ENCODE peak calls at places on chromosomes 2 and 18, in nine cellular contexts. One of them, this sample, is unnamed. For H3K4me1, the result is how much of the 10 kb centered on the place peaks cover.

GRCh38 chr2:203436496-203436895 is 98.6 kb downstream of the RAPH1 start:
- DNase-seq in transverse colon: no peak
- DNase-seq in hepatocyte: no peak
- DNase-seq in A673: no peak
- DNase-seq in foreskin keratinocyte: no peak
- DNase-seq in ovary: no peak
- DNase-seq in endodermal cell: no peak
- DNase-seq in psoas muscle: no peak
- DNase-seq in A549: no peak
- DNase-seq in this sample: no peak

GRCh38 chr2:212001280-212001679 is 537.3 kb downstream of the ERBB4 start:
- DNase-seq in foreskin keratinocyte: no peak
- DNase-seq in ovary: no peak
- DNase-seq in A673: peak
- DNase-seq in psoas muscle: no peak
- DNase-seq in endodermal cell: no peak
- DNase-seq in A549: no peak
- DNase-seq in hepatocyte: no peak
- DNase-seq in transverse colon: no peak
- DNase-seq in this sample: no peak

GRCh38 chr2:160411167-160411566 is 82.4 kb downstream of the RBMS1 start:
- DNase-seq in ovary: no peak
- DNase-seq in endodermal cell: no peak
- DNase-seq in foreskin keratinocyte: peak
- DNase-seq in transverse colon: no peak
- DNase-seq in psoas muscle: no peak
- DNase-seq in hepatocyte: no peak
- DNase-seq in A673: no peak
- DNase-seq in A549: no peak
- DNase-seq in this sample: no peak

GRCh38 chr2:113105047-113105446 is 22.4 kb upstream of the IL1RN start:
- DNase-seq in foreskin keratinocyte: peak
- DNase-seq in ovary: no peak
- DNase-seq in hepatocyte: no peak
- DNase-seq in transverse colon: no peak
- DNase-seq in psoas muscle: no peak
- DNase-seq in endodermal cell: no peak
- DNase-seq in A673: peak
- DNase-seq in A549: peak
- DNase-seq in this sample: no peak

GRCh38 chr2:172912245-172912644 is 163.4 kb upstream of the MAP3K20 start:
- DNase-seq in ovary: no peak
- DNase-seq in endodermal cell: no peak
- DNase-seq in foreskin keratinocyte: no peak
- DNase-seq in psoas muscle: no peak
- DNase-seq in transverse colon: no peak
- DNase-seq in A549: no peak
- DNase-seq in A673: no peak
- DNase-seq in hepatocyte: no peak
- DNase-seq in this sample: no peak

GRCh38 chr18:8051388-8051787 is 484.3 kb downstream of the PTPRM start:
- DNase-seq in transverse colon: no peak
- DNase-seq in ovary: no peak
- DNase-seq in psoas muscle: no peak
- DNase-seq in foreskin keratinocyte: no peak
- DNase-seq in A549: no peak
- DNase-seq in hepatocyte: no peak
- DNase-seq in A673: no peak
- DNase-seq in endodermal cell: no peak
- DNase-seq in this sample: no peak

GRCh38 chr2:10054424-10054823 is 11.1 kb downstream of the KLF11 start:
- DNase-seq in A673: no peak
- DNase-seq in transverse colon: no peak
- DNase-seq in ovary: no peak
- DNase-seq in psoas muscle: no peak
- DNase-seq in hepatocyte: no peak
- DNase-seq in A549: no peak
- DNase-seq in foreskin keratinocyte: no peak
- DNase-seq in endodermal cell: no peak
- DNase-seq in this sample: no peak

GRCh38 chr2:26522325-26523120 is 44.6 kb upstream of the OTOF start:
- DNase-seq in endodermal cell: no peak
- DNase-seq in foreskin keratinocyte: no peak
- DNase-seq in A549: no peak
- DNase-seq in hepatocyte: no peak
- DNase-seq in transverse colon: no peak
- DNase-seq in psoas muscle: no peak
- DNase-seq in A673: no peak
- DNase-seq in ovary: no peak
- DNase-seq in this sample: no peak

GRCh38 chr2:130728007-130728454 is 839 bp upstream of the GPR148 start:
- DNase-seq in transverse colon: peak
- DNase-seq in A673: no peak
- DNase-seq in foreskin keratinocyte: no peak
- DNase-seq in psoas muscle: no peak
- DNase-seq in ovary: no peak
- DNase-seq in endodermal cell: no peak
- DNase-seq in A549: no peak
- DNase-seq in hepatocyte: peak
- DNase-seq in this sample: no peak

GRCh38 chr2:1777156-1777555 is 32.8 kb upstream of the PXDN start:
- DNase-seq in foreskin keratinocyte: no peak
- DNase-seq in A549: no peak
- DNase-seq in hepatocyte: no peak
- DNase-seq in transverse colon: no peak
- DNase-seq in ovary: no peak
- DNase-seq in psoas muscle: no peak
- DNase-seq in A673: no peak
- DNase-seq in endodermal cell: no peak
- DNase-seq in this sample: no peak

GRCh38 chr2:61969376-61969775 is 63.9 kb downstream of the COMMD1 start:
- DNase-seq in A549: no peak
- DNase-seq in psoas muscle: no peak
- DNase-seq in hepatocyte: no peak
- DNase-seq in endodermal cell: no peak
- DNase-seq in ovary: no peak
- DNase-seq in foreskin keratinocyte: no peak
- DNase-seq in A673: peak
- DNase-seq in transverse colon: no peak
- DNase-seq in this sample: no peak
- H3K27ac ChIP-seq in A549: no peak
- H3K27ac ChIP-seq in psoas muscle: no peak
- H3K27ac ChIP-seq in hepatocyte: no peak
- H3K27ac ChIP-seq in endodermal cell: no peak
- H3K27ac ChIP-seq in ovary: no peak
- H3K27ac ChIP-seq in foreskin keratinocyte: no peak
- H3K27ac ChIP-seq in A673: no peak
- H3K27ac ChIP-seq in transverse colon: no peak
- H3K27ac ChIP-seq in this sample: no peak

DNA sequence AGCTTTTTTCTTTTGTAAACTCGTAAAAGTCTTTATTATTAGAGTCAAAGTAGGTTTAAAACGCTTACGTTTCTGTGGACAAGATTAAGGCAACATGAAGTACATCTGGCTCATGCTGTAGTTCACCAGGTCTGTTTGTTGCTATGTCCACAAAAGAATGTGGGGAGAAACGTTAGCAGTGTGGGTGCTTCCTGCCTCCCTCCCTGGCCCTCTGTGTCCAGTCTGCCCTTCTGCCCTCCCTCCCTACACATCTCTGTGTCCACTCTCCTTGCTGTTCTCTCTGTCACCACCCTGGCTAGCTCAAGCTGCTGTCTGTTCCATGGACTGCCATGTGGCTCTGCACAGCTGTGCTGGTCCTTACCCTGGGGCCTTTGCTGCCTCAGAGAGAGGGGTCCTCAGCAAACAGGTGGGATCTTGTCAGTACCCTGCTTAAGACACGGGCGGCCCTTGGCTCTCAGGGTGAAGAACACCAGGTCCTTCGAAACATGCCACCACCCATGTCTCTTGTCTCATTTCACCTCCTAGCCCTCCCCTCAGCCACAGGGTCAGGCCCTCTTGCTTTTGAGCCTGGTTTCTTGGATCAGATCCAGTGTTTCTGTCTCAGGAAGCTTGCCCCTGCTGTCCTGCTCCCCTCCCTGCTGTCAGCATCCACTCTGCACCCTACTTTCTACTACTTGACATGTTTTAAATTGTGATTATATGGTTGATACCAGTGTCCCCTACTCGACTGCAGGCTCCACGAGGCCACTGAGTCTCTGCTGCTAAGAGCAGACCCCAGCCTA is 79.2 kb downstream of the LIMS1 start:
- DNase-seq in A673: no peak
- DNase-seq in transverse colon: no peak
- DNase-seq in psoas muscle: no peak
- DNase-seq in endodermal cell: no peak
- DNase-seq in ovary: no peak
- DNase-seq in foreskin keratinocyte: no peak
- DNase-seq in hepatocyte: no peak
- DNase-seq in A549: no peak
- DNase-seq in this sample: no peak
- H3K4me1 ChIP-seq in A673: under half
- H3K4me1 ChIP-seq in transverse colon: half or more
- H3K4me1 ChIP-seq in psoas muscle: under half
- H3K4me1 ChIP-seq in endodermal cell: under half
- H3K4me1 ChIP-seq in ovary: under half
- H3K4me1 ChIP-seq in foreskin keratinocyte: half or more
- H3K4me1 ChIP-seq in hepatocyte: half or more
- H3K4me1 ChIP-seq in A549: under half
- H3K4me1 ChIP-seq in this sample: half or more

GRCh38 chr2:49860834-49861233 is 706.5 kb upstream of the FSHR start:
- DNase-seq in endodermal cell: no peak
- DNase-seq in hepatocyte: no peak
- DNase-seq in A673: no peak
- DNase-seq in ovary: no peak
- DNase-seq in A549: no peak
- DNase-seq in foreskin keratinocyte: no peak
- DNase-seq in transverse colon: no peak
- DNase-seq in psoas muscle: no peak
- DNase-seq in this sample: no peak

GRCh38 chr2:49858657-49859056 is 704.3 kb upstream of the FSHR start:
- DNase-seq in A673: no peak
- DNase-seq in ovary: no peak
- DNase-seq in transverse colon: no peak
- DNase-seq in endodermal cell: no peak
- DNase-seq in A549: no peak
- DNase-seq in foreskin keratinocyte: no peak
- DNase-seq in psoas muscle: no peak
- DNase-seq in hepatocyte: no peak
- DNase-seq in this sample: no peak

GRCh38 chr2:49861821-49862220 is 707.5 kb upstream of the FSHR start:
- DNase-seq in A673: no peak
- DNase-seq in foreskin keratinocyte: peak
- DNase-seq in endodermal cell: no peak
- DNase-seq in hepatocyte: no peak
- DNase-seq in A549: no peak
- DNase-seq in ovary: no peak
- DNase-seq in transverse colon: no peak
- DNase-seq in psoas muscle: no peak
- DNase-seq in this sample: no peak

GRCh38 chr2:49858113-49858490 is 703.8 kb upstream of the FSHR start:
- DNase-seq in ovary: no peak
- DNase-seq in foreskin keratinocyte: no peak
- DNase-seq in hepatocyte: no peak
- DNase-seq in A549: no peak
- DNase-seq in transverse colon: no peak
- DNase-seq in psoas muscle: no peak
- DNase-seq in A673: no peak
- DNase-seq in endodermal cell: no peak
- DNase-seq in this sample: no peak

GRCh38 chr2:49860170-49860569 is 705.9 kb upstream of the FSHR start:
- DNase-seq in A673: no peak
- DNase-seq in endodermal cell: no peak
- DNase-seq in foreskin keratinocyte: no peak
- DNase-seq in transverse colon: no peak
- DNase-seq in A549: no peak
- DNase-seq in hepatocyte: no peak
- DNase-seq in psoas muscle: no peak
- DNase-seq in ovary: no peak
- DNase-seq in this sample: no peak
- TF ChIP-seq CTCF in A673: no peak
- TF ChIP-seq CTCF in endodermal cell: no peak
- TF ChIP-seq CTCF in foreskin keratinocyte: no peak
- TF ChIP-seq CTCF in transverse colon: no peak
- TF ChIP-seq CTCF in A549: no peak
- TF ChIP-seq CTCF in hepatocyte: no peak
- TF ChIP-seq CTCF in psoas muscle: no peak
- TF ChIP-seq CTCF in ovary: no peak
- TF ChIP-seq CTCF in this sample: no peak

GRCh38 chr2:201347154-201347553 is 10.0 kb downstream of the FLACC1 start:
- DNase-seq in foreskin keratinocyte: no peak
- DNase-seq in A549: no peak
- DNase-seq in A673: no peak
- DNase-seq in endodermal cell: peak
- DNase-seq in hepatocyte: no peak
- DNase-seq in psoas muscle: no peak
- DNase-seq in ovary: no peak
- DNase-seq in transverse colon: no peak
- DNase-seq in this sample: no peak

GRCh38 chr2:201343559-201343958 is 13.6 kb downstream of the FLACC1 start:
- DNase-seq in transverse colon: no peak
- DNase-seq in psoas muscle: no peak
- DNase-seq in A673: no peak
- DNase-seq in ovary: no peak
- DNase-seq in endodermal cell: no peak
- DNase-seq in foreskin keratinocyte: no peak
- DNase-seq in A549: no peak
- DNase-seq in hepatocyte: no peak
- DNase-seq in this sample: no peak

GRCh38 chr2:201345636-201346213 is 11.4 kb downstream of the FLACC1 start:
- DNase-seq in hepatocyte: no peak
- DNase-seq in A549: no peak
- DNase-seq in transverse colon: no peak
- DNase-seq in psoas muscle: no peak
- DNase-seq in ovary: no peak
- DNase-seq in endodermal cell: no peak
- DNase-seq in A673: no peak
- DNase-seq in foreskin keratinocyte: no peak
- DNase-seq in this sample: no peak

GRCh38 chr2:201344663-201345366 is 12.3 kb downstream of the FLACC1 start:
- DNase-seq in endodermal cell: peak
- DNase-seq in psoas muscle: no peak
- DNase-seq in foreskin keratinocyte: no peak
- DNase-seq in transverse colon: no peak
- DNase-seq in ovary: no peak
- DNase-seq in A549: no peak
- DNase-seq in hepatocyte: no peak
- DNase-seq in A673: peak
- DNase-seq in this sample: no peak

GRCh38 chr2:201342923-201343322 is 14.2 kb downstream of the FLACC1 start:
- DNase-seq in hepatocyte: no peak
- DNase-seq in psoas muscle: no peak
- DNase-seq in A673: no peak
- DNase-seq in ovary: no peak
- DNase-seq in transverse colon: no peak
- DNase-seq in foreskin keratinocyte: no peak
- DNase-seq in A549: no peak
- DNase-seq in endodermal cell: no peak
- DNase-seq in this sample: no peak
- H3K27ac ChIP-seq in hepatocyte: no peak
- H3K27ac ChIP-seq in psoas muscle: no peak
- H3K27ac ChIP-seq in A673: no peak
- H3K27ac ChIP-seq in ovary: no peak
- H3K27ac ChIP-seq in transverse colon: no peak
- H3K27ac ChIP-seq in foreskin keratinocyte: no peak
- H3K27ac ChIP-seq in A549: no peak
- H3K27ac ChIP-seq in endodermal cell: no peak
- H3K27ac ChIP-seq in this sample: no peak